ENCODE peak calls at places on chromosomes 12 and 14, in ten cellular contexts. C is K562, M is cardiac muscle cell, P is SK-N-SH, E is coronary artery, Z is colonic mucosa, D is IMR-90, S is ovary, R is kidney, V is fibroblast of lung. F is an unnamed sample.

GRCh38 chr12:21413369-21414277 is 23.8 kb upstream of the PYROXD1 start:
- DNase-seq in C (peak), V (peak), S (no peak), P (no peak), Z (no peak), M (no peak), E (no peak), R (no peak), D (no peak), F (no peak)

GRCh38 chr14:92924247-92924646 is 1.3 kb downstream of the CHGA start:
- DNase-seq in C (no peak), S (no peak), R (no peak), V (no peak), P (no peak), E (no peak), D (no peak), Z (no peak), M (no peak), F (no peak)

GRCh38 chr12:43396671-43397070 is 155.3 kb downstream of the ADAMTS20 start:
- DNase-seq in E (no peak), P (no peak), M (no peak), R (no peak), C (no peak), S (no peak), V (no peak), Z (no peak), D (no peak), F (no peak)

GRCh38 chr12:10098762-10099161 is at the start of gene CLEC1A:
- DNase-seq in P (no peak), V (no peak), E (no peak), M (peak), C (no peak), R (peak), S (peak), D (no peak), Z (no peak), F (no peak)

GRCh38 chr12:92608418-92609091 is 94.2 kb upstream of the PLEKHG7 start:
- DNase-seq in S (no peak), Z (peak), R (no peak), C (no peak), D (peak), V (peak), P (peak), E (no peak), M (peak), F (no peak)

GRCh38 chr12:5516371-5516770 is 84.5 kb downstream of the NTF3 start:
- DNase-seq in D (no peak), Z (no peak), P (no peak), S (no peak), M (no peak), R (no peak), V (no peak), C (no peak), E (peak), F (no peak)

GRCh38 chr14:80926706-80927384 is 14.7 kb downstream of the CEP128 start:
- DNase-seq in C (no peak), P (no peak), E (no peak), D (peak), S (no peak), R (no peak), M (peak), V (peak), Z (no peak), F (no peak)

GRCh38 chr12:109764776-109765492 is 51.3 kb downstream of the FAM222A start:
- DNase-seq in M (no peak), P (peak), S (no peak), E (peak), C (no peak), D (no peak), V (no peak), Z (no peak), R (peak), F (peak)

DNA sequence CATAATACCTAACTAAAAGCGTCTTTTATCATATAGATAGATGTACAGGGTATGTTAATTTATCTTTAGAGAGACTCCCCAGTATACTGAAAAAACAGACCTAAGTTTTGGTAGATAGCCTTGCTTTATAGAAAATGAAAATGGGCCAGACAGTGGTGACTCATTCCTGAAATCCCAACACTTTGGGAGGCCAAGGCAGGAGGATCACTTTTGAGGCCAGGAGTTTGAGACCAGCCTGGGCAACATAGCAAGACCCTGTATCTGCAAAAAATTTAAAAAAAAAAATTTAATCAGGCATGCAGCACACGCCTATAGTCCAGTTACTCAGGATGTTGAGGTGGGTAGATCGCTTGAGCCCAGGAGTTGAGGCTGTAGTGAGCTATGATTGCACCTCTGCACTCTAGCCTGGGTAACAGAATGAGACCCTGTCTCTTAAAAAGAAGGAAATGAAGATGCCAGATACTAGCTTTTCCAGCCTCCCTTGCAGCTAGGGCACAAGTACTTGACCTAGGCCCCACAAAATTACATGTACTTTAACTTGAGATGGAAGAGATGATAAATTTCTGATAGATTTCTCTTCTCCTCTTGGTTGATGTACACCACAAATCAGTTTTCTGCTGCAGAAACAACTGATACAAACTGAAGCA is 17.1 kb downstream of the RAP1B start:
- DNase-seq in E (no peak), C (no peak), V (no peak), D (no peak), P (no peak), M (no peak), Z (no peak), R (no peak), S (no peak), F (no peak)
- H3K27ac ChIP-seq in E (no peak), C (no peak), V (no peak), D (no peak), P (no peak), M (no peak), Z (no peak), R (no peak), S (no peak), F (no peak)

DNA sequence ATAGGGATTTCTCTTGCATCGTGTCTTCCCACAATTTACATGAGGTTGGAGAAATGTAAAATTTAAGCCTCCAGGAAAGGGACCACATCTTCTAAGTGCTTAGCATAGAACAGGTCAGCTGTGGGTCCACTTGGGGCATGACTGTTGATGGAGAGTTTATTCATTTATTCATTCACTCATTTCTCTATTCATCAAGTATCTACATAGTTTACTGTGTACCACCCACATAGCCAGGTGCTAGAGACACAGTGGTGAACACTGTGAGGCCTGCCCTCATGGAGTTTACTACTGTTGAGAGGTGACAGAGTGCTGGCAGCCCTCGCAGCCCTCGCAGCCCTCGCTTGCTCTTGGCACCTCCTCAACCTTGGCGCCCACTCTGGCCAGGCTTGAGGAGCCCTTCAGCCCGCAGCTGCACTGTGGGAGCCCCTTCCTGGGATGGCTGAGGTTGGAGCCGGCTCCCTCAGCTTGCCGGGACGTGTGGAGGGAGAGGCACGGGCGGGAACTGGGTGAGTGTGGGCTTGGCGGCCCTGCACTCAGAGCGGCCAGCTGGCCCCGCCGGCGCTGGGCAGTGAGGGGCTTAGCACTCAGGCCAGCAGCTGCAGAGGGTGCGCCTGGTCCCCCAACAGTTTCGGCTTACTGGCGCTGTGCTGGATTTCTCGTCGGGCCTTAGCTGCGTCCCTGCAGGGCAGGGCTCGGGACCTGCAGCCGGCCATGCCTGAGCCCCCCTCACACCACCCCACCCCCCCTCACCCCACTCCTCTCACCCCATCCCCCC is 1.7 kb upstream of the JPH4 start:
- DNase-seq in M (no peak), Z (peak), D (no peak), E (no peak), S (no peak), P (no peak), R (no peak), C (no peak), V (no peak), F (no peak)
- H3K27ac ChIP-seq in M (no peak), Z (no peak), D (no peak), E (no peak), S (no peak), P (no peak), R (no peak), C (no peak), V (no peak), F (no peak)

DNA sequence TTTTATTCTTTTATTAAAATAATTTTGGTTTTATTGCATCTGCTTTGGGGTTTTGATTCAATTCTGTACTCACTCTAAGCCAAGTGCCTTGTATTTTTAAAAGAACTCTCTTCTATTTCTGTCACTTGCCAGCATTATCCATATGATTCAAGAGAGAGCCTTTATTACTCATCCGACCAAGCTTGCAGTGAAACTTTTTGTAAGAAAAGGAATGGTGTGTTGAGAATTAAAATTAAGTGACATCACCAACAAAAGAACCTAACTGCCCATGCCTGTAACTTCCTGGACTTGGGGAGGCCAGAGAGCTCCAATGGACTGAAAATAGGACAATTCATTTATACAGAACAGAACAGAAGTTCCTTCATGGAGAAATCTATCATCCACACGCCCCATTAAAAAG is 52.1 kb downstream of the GALNT4 start:
- DNase-seq in S (no peak), Z (no peak), P (no peak), D (peak), M (no peak), V (peak), C (no peak), E (no peak), R (no peak), F (no peak)
- H3K27ac ChIP-seq in S (no peak), Z (no peak), P (no peak), D (no peak), M (no peak), V (no peak), C (no peak), E (no peak), R (no peak), F (no peak)

GRCh38 chr12:57477710-57478681 is 1.7 kb downstream of the ARHGAP9 start:
- DNase-seq in M (no peak), E (no peak), P (no peak), D (peak), C (peak), R (no peak), S (no peak), V (peak), Z (no peak), F (no peak)
- H3K27ac ChIP-seq in M (no peak), E (no peak), P (no peak), D (no peak), C (peak), R (no peak), S (no peak), V (no peak), Z (peak), F (peak)

GRCh38 chr12:103966736-103967135 is 1.1 kb downstream of the TDG start:
- DNase-seq in R (no peak), D (no peak), P (no peak), C (no peak), V (peak), Z (no peak), E (no peak), S (no peak), M (peak), F (no peak)

GRCh38 chr12:103962493-103962892 is 3.2 kb upstream of the TDG start:
- DNase-seq in Z (no peak), V (no peak), R (no peak), S (no peak), M (no peak), P (no peak), D (no peak), C (no peak), E (no peak), F (no peak)

GRCh38 chr12:103964805-103965204 is 867 bp upstream of the TDG start:
- DNase-seq in S (no peak), P (no peak), V (no peak), C (no peak), E (no peak), M (no peak), D (no peak), Z (no peak), R (no peak), F (no peak)

GRCh38 chr12:103965255-103965589 is 450 bp upstream of the TDG start:
- DNase-seq in S (no peak), C (no peak), E (no peak), P (no peak), V (no peak), Z (no peak), M (no peak), R (no peak), D (no peak), F (no peak)

GRCh38 chr12:103965590-103966407 is at the start of gene TDG:
- DNase-seq in E (peak), D (peak), C (peak), R (peak), Z (peak), V (peak), M (peak), S (peak), P (peak), F (peak)
- H3K27ac ChIP-seq in E (peak), D (peak), C (peak), R (peak), Z (peak), V (peak), M (peak), S (peak), P (peak), F (peak)

DNA sequence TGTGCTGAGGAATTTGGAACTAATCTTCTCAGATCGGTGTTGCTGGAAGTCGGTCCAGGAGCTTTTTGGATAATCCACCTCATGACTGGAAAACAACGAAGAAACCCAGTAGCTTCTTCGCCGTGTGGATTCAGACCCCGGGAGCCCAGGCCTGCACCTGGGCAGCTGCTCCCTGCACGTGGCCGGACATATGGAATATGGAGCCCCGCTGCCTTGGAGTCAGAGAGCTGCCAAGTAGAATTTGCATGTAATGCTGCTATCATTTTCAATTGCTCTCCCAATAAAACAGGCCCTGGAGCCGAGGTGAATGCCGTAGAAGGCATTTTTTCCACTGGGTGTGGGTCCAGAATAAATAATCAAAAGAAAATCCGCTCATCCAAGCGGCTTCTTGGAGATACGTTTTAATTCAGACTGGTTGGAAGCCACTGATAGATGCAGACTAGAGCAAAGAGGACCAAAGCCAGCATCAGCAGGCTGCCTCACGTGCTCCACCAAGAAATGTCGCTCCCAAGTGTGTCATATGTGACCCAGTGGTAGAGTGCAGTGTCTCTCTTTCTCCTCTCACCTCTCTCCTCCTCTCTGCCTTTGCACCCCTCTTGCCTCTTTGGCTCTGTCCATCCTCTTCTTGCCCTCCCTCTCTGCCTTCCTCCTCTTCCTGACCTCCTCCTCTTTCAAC is 115.4 kb downstream of the ZNF664 start:
- DNase-seq in V (no peak), Z (peak), R (no peak), D (no peak), E (no peak), M (no peak), P (peak), C (no peak), S (no peak), F (no peak)
- H3K27ac ChIP-seq in V (no peak), Z (peak), R (no peak), D (no peak), E (no peak), M (no peak), P (peak), C (no peak), S (no peak), F (no peak)

GRCh38 chr14:69439516-69440270 is 41.2 kb downstream of the SLC39A9 start:
- DNase-seq in P (no peak), D (no peak), M (no peak), E (no peak), V (no peak), S (no peak), R (no peak), Z (no peak), C (no peak), F (no peak)

GRCh38 chr14:69441948-69442347 is 42.6 kb upstream of the PLEKHD1 start:
- DNase-seq in Z (no peak), M (no peak), S (no peak), V (no peak), C (no peak), D (no peak), E (no peak), P (no peak), R (no peak), F (no peak)

GRCh38 chr14:69449216-69449615 is 35.3 kb upstream of the PLEKHD1 start:
- DNase-seq in P (no peak), S (no peak), C (no peak), Z (no peak), M (no peak), D (no peak), R (no peak), V (no peak), E (no peak), F (no peak)

DNA sequence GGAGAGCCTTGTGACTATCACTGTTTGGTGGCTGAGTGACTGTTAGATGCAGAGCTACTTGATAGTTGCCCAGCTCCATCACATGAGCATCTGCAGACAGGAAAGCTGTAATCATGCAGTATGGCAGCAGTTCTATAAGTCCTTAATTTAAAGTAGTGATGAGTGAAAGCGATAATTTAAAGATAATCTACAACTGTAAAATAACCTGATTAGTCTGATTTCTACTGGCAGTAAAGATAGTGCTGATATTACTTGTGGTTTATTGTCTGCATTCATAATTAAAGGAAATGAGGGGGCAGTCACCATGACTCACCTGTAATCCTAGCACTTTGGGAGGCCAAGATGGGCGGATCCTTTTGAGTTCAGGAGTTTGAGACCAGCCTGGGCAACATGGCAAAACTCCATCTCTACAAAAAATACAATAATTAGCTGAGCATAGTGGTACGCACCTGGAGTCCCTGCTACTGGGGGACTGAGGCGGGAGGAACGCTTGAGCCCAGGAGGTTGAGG is 41.2 kb upstream of the PLEKHD1 start:
- DNase-seq in D (no peak), E (no peak), S (no peak), M (no peak), P (no peak), R (no peak), Z (no peak), V (no peak), C (no peak), F (no peak)
- H3K27ac ChIP-seq in D (no peak), E (no peak), S (no peak), M (no peak), P (no peak), R (no peak), Z (no peak), V (no peak), C (no peak), F (no peak)

GRCh38 chr14:53857625-53858343 is 98.8 kb downstream of the BMP4 start:
- DNase-seq in V (no peak), R (no peak), M (no peak), S (no peak), Z (no peak), P (no peak), C (no peak), D (no peak), E (no peak), F (no peak)
- H3K27ac ChIP-seq in V (no peak), R (no peak), M (no peak), S (no peak), Z (no peak), P (no peak), C (no peak), D (no peak), E (no peak), F (no peak)

GRCh38 chr14:55115433-55115832 is 13.6 kb upstream of the LGALS3 start:
- DNase-seq in E (no peak), Z (no peak), S (no peak), C (no peak), M (no peak), R (no peak), P (no peak), V (no peak), D (no peak), F (no peak)

GRCh38 chr14:55114720-55115119 is 14.3 kb upstream of the LGALS3 start:
- DNase-seq in D (no peak), V (no peak), C (no peak), S (no peak), R (no peak), Z (no peak), M (no peak), P (no peak), E (no peak), F (no peak)

GRCh38 chr14:55116246-55117030 is 12.6 kb upstream of the LGALS3 start:
- DNase-seq in S (no peak), C (no peak), M (no peak), Z (peak), V (no peak), D (no peak), R (no peak), P (no peak), E (no peak), F (no peak)

GRCh38 chr14:55117816-55118441 is 11.1 kb upstream of the LGALS3 start:
- DNase-seq in C (peak), R (no peak), E (no peak), V (peak), M (no peak), P (no peak), Z (no peak), D (no peak), S (no peak), F (no peak)

DNA sequence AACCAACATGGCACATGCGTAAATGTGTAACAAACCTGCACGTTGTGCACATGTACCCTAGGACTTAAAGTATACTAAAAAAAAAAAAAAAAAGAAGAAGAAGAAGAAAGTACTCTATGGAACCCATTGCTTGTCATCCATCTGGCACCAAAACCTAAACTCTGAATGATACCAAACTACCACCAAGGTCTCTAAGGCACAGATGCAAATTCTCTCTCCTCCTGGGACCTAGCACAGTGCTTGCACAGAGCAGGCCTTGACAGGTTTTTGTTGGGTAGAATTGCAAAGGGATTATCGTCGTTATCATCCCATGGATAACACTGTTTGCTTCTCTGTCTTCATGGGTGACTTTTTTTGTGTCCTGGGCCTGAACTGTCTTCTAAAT is 13.2 kb upstream of the LGALS3 start:
- DNase-seq in E (no peak), V (no peak), S (no peak), R (no peak), C (no peak), Z (no peak), D (no peak), M (no peak), P (peak), F (no peak)
- H3K27ac ChIP-seq in E (no peak), V (no peak), S (no peak), R (no peak), C (no peak), Z (peak), D (no peak), M (no peak), P (peak), F (peak)

GRCh38 chr12:120739821-120740613 is 14.4 kb downstream of the ACADS start:
- DNase-seq in E (no peak), V (no peak), M (no peak), Z (no peak), R (peak), P (no peak), S (no peak), D (no peak), C (no peak), F (no peak)
- H3K27ac ChIP-seq in E (no peak), V (no peak), M (no peak), Z (no peak), R (no peak), P (no peak), S (no peak), D (no peak), C (no peak), F (no peak)